ENCODE peak calls at places on chromosomes 1 and 21, in four cellular contexts. S, P, T and H are unnamed samples.

GRCh38 chr1:91282695-91283420 is 121.8 kb downstream of the HFM1 start:
- DNase-seq in S (peak), P (no peak), T (peak), H (no peak)

GRCh38 chr1:166141969-166142368 is 24.8 kb downstream of the FAM78B start:
- DNase-seq in S (no peak), P (no peak), T (no peak), H (no peak)

GRCh38 chr21:45336535-45336810 is 48.8 kb upstream of the POFUT2 start:
- DNase-seq in S (no peak), P (peak), T (no peak), H (no peak)

GRCh38 chr1:228960705-228961104 is 225.4 kb downstream of the RHOU start:
- DNase-seq in S (no peak), P (no peak), T (no peak), H (peak)

GRCh38 chr1:57192256-57192655 is 226.4 kb upstream of the C8B start:
- DNase-seq in S (no peak), P (no peak), T (no peak), H (no peak)

GRCh38 chr1:31771891-31772668 is 7.9 kb upstream of the ADGRB2 start:
- DNase-seq in S (no peak), P (no peak), T (no peak), H (no peak)

GRCh38 chr21:36759348-36760083 is 60.6 kb downstream of the SIM2 start:
- DNase-seq in S (no peak), P (no peak), T (no peak), H (no peak)

GRCh38 chr1:14149431-14149830 is 449.1 kb upstream of the KAZN start:
- DNase-seq in S (no peak), P (no peak), T (no peak), H (no peak)

GRCh38 chr1:160043543-160043942 is 11.8 kb upstream of the PIGM start:
- DNase-seq in S (no peak), P (no peak), T (no peak), H (no peak)

GRCh38 chr1:34128186-34128889 is 36.7 kb downstream of the CSMD2 start:
- DNase-seq in S (no peak), P (no peak), T (no peak), H (peak)

GRCh38 chr1:229370601-229371021 is 27.8 kb upstream of the CCSAP start:
- DNase-seq in S (no peak), P (no peak), T (no peak), H (no peak)

GRCh38 chr1:19260211-19261138 is 8.9 kb downstream of the MRTO4 start:
- DNase-seq in S (no peak), P (no peak), T (no peak), H (no peak)

GRCh38 chr1:159798893-159799292 is 3.3 kb upstream of the FCRL6 start:
- DNase-seq in S (peak), P (no peak), T (peak), H (no peak)

GRCh38 chr1:24864409-24864808 is 65.7 kb downstream of the RUNX3 start:
- DNase-seq in S (no peak), P (no peak), T (no peak), H (no peak)

GRCh38 chr1:201890806-201891450 is 2.2 kb downstream of the SHISA4 start:
- DNase-seq in S (no peak), P (no peak), T (no peak), H (no peak)

GRCh38 chr1:108947871-108948525 is 15.3 kb downstream of the CLCC1 start:
- DNase-seq in S (no peak), P (no peak), T (no peak), H (no peak)

GRCh38 chr1:219416598-219417238 is 196.2 kb downstream of the ZC3H11B start:
- DNase-seq in S (peak), P (no peak), T (peak), H (no peak)

GRCh38 chr21:42991992-42992740 is 17.8 kb downstream of the PKNOX1 start:
- DNase-seq in S (no peak), P (peak), T (no peak), H (no peak)

GRCh38 chr1:220748091-220748934 is at the start of gene MTARC2:
- DNase-seq in S (no peak), P (peak), T (peak), H (peak)

GRCh38 chr1:245938046-245938435 is 569.0 kb downstream of the SMYD3 start:
- DNase-seq in S (no peak), P (no peak), T (no peak), H (no peak)

GRCh38 chr1:156815307-156815826 is 1.3 kb downstream of the SH2D2A start:
- DNase-seq in S (no peak), P (peak), T (peak), H (no peak)

DNA sequence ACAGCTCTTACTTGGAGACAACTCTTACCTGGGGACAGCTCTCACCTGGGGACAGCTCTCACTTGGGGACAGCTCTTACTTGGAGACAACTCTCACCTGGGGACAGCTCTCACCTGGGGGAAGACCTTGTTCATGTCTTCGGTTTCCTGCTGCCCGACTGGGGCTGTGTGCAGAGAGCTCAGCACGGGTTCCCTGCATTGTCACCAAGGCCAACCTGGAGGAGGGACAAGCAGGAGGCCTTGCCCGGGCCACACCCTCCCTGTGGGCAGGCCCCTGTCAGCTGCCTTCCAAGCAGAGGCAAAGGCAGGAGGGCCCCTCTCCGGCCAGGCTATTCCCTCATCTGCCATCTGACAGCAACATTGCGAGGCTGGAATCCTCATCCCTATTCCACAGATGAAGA is at the start of gene LDLRAD1:
- DNase-seq in S (no peak), P (peak), T (no peak), H (no peak)
- H3K27ac ChIP-seq in S (no peak), P (no peak), T (no peak), H (no peak)

GRCh38 chr1:38027201-38028104 is 14.9 kb downstream of the UTP11 start:
- DNase-seq in S (no peak), P (no peak), T (no peak), H (no peak)

GRCh38 chr1:38028105-38028591 is 15.6 kb downstream of the UTP11 start:
- DNase-seq in S (no peak), P (no peak), T (no peak), H (no peak)

GRCh38 chr1:38029725-38030511 is 16.7 kb downstream of the POU3F1 start:
- DNase-seq in S (no peak), P (no peak), T (no peak), H (no peak)

GRCh38 chr1:38029081-38029681 is 16.6 kb downstream of the UTP11 start:
- DNase-seq in S (no peak), P (no peak), T (no peak), H (no peak)

DNA sequence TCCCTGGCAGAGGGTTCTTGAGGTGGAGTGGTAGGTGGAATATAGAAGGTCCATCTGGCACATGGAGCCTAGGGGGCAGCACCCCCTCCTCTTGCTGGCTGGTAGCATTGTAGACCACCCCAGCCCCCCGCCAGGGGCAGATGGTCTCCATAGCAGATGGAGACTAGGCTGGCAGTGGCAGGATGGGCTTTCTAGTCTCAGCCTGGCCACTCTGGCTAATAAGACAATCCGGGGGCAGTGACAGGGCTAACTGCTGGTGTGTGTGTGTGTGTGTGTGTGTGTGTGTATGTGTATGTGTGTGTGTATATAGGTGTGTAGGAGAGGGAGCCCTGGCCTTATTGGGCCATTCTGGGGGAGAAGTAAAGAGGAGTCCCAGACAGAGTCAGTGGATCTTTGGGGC is 16.1 kb downstream of the UTP11 start:
- DNase-seq in S (no peak), P (no peak), T (no peak), H (no peak)
- TF ChIP-seq CTCF in S (no peak), P (no peak), T (no peak), H (no peak)

GRCh38 chr1:168921514-168922106 is 184.9 kb upstream of the ATP1B1 start:
- DNase-seq in S (no peak), P (no peak), T (no peak), H (no peak)
- H3K27ac ChIP-seq in S (peak), P (peak), T (peak), H (no peak)

GRCh38 chr1:23478896-23479790 is 4.8 kb downstream of the ASAP3 start:
- DNase-seq in S (no peak), P (peak), T (peak), H (peak)
- TF ChIP-seq CTCF in S (no peak), P (no peak), T (no peak), H (no peak)